ENCODE peak calls at places on chromosomes 16 and 17, in seven cellular contexts. W is GM12865; I is BE2C; P is CD8-positive, alpha-beta T cell; T is CD4-positive, alpha-beta T cell; M is IMR-90; Q is AG09319. G is an unnamed sample.

GRCh38 chr17:30318190-30318589 is 15.7 kb downstream of the TMIGD1 start:
- DNase-seq in W (no peak), I (no peak), P (no peak), T (no peak), M (no peak), Q (no peak), G (no peak)

GRCh38 chr17:40366076-40366860 is 1.7 kb upstream of the GJD3 start:
- DNase-seq in W (no peak), I (no peak), P (no peak), T (no peak), M (no peak), Q (no peak), G (no peak)

GRCh38 chr16:85751665-85752501 is 987 bp upstream of the C16orf74 start:
- DNase-seq in W (no peak), I (no peak), P (no peak), T (no peak), M (peak), Q (no peak), G (no peak)

GRCh38 chr17:48003686-48004120 is 32.8 kb downstream of the CDK5RAP3 start:
- DNase-seq in W (peak), I (peak), P (no peak), T (no peak), M (no peak), Q (no peak), G (peak)

GRCh38 chr16:66036162-66036561 is 330.3 kb upstream of the CDH5 start:
- DNase-seq in W (no peak), I (no peak), P (no peak), T (no peak), M (peak), Q (no peak), G (no peak)

GRCh38 chr17:68851875-68852274 is 103.3 kb downstream of the ABCA8 start:
- DNase-seq in W (no peak), I (no peak), P (no peak), T (no peak), M (no peak), Q (no peak), G (no peak)

GRCh38 chr17:27351741-27352140 is 57.8 kb downstream of the WSB1 start:
- DNase-seq in W (no peak), I (no peak), P (no peak), T (no peak), M (peak), Q (no peak), G (no peak)

GRCh38 chr17:32519769-32520701 is 33.2 kb downstream of the CDK5R1 start:
- DNase-seq in W (peak), I (no peak), P (peak), T (peak), M (no peak), Q (no peak), G (peak)

GRCh38 chr16:89471225-89471624 is 19.1 kb downstream of the ANKRD11 start:
- DNase-seq in W (no peak), I (no peak), P (no peak), T (no peak), M (peak), Q (peak), G (no peak)

GRCh38 chr17:69503711-69504110 is 89.2 kb downstream of the MAP2K6 start:
- DNase-seq in W (peak), I (no peak), P (no peak), T (no peak), M (no peak), Q (no peak), G (no peak)

GRCh38 chr16:65012357-65012756 is 109.5 kb downstream of the CDH11 start:
- DNase-seq in W (no peak), I (no peak), P (no peak), T (no peak), M (peak), Q (peak), G (no peak)

GRCh38 chr17:7014995-7015586 is 2.7 kb downstream of the RNASEK start:
- DNase-seq in W (peak), I (no peak), P (peak), T (peak), M (peak), Q (no peak), G (no peak)
- TF ChIP-seq CTCF in W (no peak), I (no peak), P (peak), T (no peak), M (no peak), Q (no peak), G (peak)

DNA sequence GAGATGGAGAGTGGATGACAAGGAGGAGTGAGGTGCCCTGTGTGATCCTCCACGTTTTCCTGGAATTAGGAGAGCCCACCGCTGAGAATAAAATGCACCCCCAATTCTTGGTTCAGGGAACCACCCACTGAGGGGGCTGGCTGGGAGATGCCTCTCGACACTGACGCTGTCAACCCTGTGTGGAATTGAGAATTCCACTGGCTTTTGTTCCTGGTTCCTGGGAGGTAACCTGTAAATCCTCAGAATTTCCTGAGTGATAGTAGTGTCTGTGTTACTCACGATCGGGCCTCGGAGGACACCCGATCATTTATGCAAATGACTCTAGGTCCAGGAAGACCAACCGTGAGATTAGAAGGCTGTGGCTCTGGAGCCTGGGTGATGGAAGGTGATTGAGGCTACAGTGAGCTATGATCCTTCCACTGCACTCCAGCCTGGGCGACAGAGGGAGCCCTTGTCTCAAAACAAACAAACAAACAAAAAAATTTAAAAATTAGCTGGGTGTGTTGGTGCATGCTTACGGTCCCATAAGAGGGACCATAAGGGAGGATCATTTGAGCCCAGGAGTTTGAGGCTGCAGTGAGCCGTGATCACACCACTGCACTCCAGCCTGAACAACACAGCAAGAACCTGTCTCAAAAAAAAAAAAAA is 11.7 kb upstream of the PRPSAP1 start:
- DNase-seq in W (peak), I (no peak), P (no peak), T (no peak), M (no peak), Q (no peak), G (no peak)
- TF ChIP-seq CTCF in W (peak), I (peak), P (no peak), T (no peak), M (no peak), Q (peak), G (no peak)

GRCh38 chr17:16652252-16652651 is 1.4 kb downstream of the ZNF624 start:
- DNase-seq in W (no peak), I (no peak), P (no peak), T (no peak), M (no peak), Q (no peak), G (no peak)

GRCh38 chr17:16649585-16649984 is 4.1 kb downstream of the ZNF624 start:
- DNase-seq in W (no peak), I (no peak), P (no peak), T (no peak), M (no peak), Q (no peak), G (no peak)

GRCh38 chr17:16652847-16653366 is 743 bp downstream of the ZNF624 start:
- DNase-seq in W (no peak), I (no peak), P (no peak), T (no peak), M (no peak), Q (no peak), G (no peak)

GRCh38 chr17:16653367-16654041 is at the start of gene ZNF624:
- DNase-seq in W (peak), I (peak), P (peak), T (peak), M (peak), Q (peak), G (peak)
- TF ChIP-seq CTCF in W (no peak), I (no peak), P (no peak), T (no peak), M (no peak), Q (no peak), G (no peak)

GRCh38 chr16:3115561-3115960 is 3.2 kb downstream of the ZNF205 start:
- DNase-seq in W (no peak), I (no peak), P (no peak), T (no peak), M (no peak), Q (no peak), G (peak)
- TF ChIP-seq CTCF in W (peak), I (peak), P (no peak), T (no peak), M (no peak), Q (no peak), G (no peak)

DNA sequence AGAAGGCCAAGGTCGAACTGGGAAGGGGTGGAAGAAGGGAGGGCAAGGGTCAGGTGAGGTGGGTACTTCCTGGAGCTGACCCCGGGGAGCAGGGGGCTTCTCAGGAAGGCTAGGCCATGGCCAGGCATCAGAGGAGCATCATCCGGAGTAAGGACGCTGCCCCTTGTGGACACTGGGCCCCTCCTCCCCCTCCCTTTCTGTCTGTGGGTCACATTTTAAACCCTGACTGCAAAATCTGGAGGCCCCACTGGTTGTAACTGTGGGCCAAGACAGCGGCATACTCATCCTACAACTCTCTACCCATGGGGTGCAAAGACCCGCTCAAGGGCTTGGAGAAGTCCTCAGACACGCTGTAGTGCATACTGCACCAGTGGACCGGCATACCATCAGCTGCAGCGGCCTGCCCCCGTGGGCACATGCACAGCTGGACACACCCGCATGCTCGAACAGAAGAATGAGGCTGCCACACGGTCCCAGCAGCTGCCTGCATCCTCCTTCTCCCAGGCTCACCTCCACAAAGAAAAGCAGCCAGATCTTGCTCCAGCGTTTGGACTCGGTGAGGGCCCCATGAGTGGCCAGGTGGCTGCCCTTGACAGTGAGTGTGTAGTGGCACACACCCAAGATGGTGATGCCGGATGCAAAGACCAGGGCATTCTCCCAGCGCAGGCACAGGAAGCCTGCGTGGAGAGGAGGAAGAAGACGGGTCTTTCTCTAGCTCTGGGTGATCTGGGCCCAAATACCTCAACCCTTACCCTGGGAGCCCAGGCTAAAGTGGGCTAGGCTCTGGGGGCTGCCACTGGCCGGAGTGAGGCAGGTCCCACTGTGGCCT is 1.2 kb downstream of the FADS6 start:
- DNase-seq in W (no peak), I (no peak), P (no peak), T (no peak), M (no peak), Q (no peak), G (no peak)
- TF ChIP-seq CTCF in W (no peak), I (peak), P (no peak), T (no peak), M (no peak), Q (no peak), G (no peak)

GRCh38 chr16:67249762-67250327 is 1.1 kb downstream of the SLC9A5 start:
- DNase-seq in W (no peak), I (no peak), P (no peak), T (no peak), M (peak), Q (no peak), G (no peak)

GRCh38 chr16:67249178-67249759 is 490 bp downstream of the SLC9A5 start:
- DNase-seq in W (no peak), I (no peak), P (no peak), T (no peak), M (no peak), Q (no peak), G (no peak)

GRCh38 chr16:67246945-67247697 is at the start of gene FHOD1:
- DNase-seq in W (peak), I (peak), P (peak), T (peak), M (peak), Q (peak), G (peak)

GRCh38 chr16:67247698-67248400 is 568 bp upstream of the FHOD1 start:
- DNase-seq in W (no peak), I (no peak), P (no peak), T (no peak), M (no peak), Q (no peak), G (no peak)

GRCh38 chr16:67248401-67249177 is at the start of gene SLC9A5:
- DNase-seq in W (peak), I (peak), P (no peak), T (no peak), M (no peak), Q (no peak), G (peak)
- TF ChIP-seq CTCF in W (no peak), I (peak), P (no peak), T (peak), M (peak), Q (no peak), G (no peak)

DNA sequence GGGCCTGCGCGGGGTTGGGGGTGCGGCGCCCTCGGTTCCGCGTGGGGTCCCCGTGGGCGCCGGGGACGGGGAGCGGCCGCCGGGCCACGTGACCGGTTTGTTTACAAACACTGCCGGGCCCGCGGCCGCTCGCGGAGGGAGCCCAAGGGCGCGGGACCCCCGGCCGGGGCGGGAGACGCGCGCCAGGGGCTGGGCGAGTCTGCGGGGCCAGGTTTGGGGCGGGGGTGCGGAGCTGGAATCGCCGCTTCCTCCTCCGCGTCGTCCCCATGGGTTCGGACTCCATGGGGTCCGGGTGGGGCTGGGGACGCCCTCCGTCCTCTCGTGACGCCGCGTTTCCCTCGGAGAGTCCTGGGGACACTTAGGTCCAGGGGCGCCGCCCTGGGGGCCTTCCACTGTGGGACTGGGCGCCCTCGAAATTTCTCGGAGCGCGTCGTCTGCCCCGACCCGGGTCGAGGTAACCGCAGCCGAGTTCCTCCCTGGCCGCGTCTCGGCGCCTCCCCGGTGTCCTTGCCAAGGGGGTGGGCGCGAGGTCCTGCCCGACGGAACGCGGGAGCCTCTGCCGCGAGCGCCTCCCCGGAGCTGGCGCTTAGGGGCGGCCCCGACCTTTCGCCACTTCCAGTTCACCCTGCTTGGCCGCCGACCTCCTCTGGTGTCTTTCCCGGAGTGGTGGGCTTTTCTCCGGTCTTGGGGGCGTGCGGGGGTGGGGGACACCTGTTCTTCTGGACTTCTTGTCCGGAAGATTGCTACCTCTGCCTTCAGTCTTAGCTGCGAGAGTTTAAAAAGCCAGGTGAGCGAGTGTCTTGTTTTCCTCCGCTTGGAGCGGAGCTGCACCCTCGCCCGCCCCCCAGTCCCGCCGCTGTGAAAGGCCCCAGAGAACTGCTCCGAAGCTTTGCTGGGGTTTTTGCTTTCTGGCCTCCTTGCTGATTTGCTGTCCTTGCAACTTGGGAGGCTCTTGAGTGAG is 754 bp downstream of the YPEL2 start:
- DNase-seq in W (peak), I (peak), P (no peak), T (no peak), M (no peak), Q (no peak), G (peak)
- TF ChIP-seq CTCF in W (no peak), I (no peak), P (no peak), T (no peak), M (no peak), Q (no peak), G (no peak)

G was measured in glutamatergic neuron.